ENCODE peak calls at places on chromosome 15, in nine cellular contexts. One of them, this sample, is unnamed.

GRCh38 chr15:83919319-83919830 is 265.5 kb downstream of the ADAMTSL3 start:
- DNase-seq in skeletal muscle cell: no peak
- DNase-seq in breast epithelium: no peak
- DNase-seq in Peyer's patch: no peak
- DNase-seq in T-helper 9 cell: no peak
- DNase-seq in RWPE1: no peak
- DNase-seq in activated CD8-positive, alpha-beta memory T cell treated with anti-CD3 and anti-CD28 coated beads for 48 hours: peak; percentile 12
- DNase-seq in DMS53: no peak
- DNase-seq in myocyte: no peak
- DNase-seq in this sample: no peak

GRCh38 chr15:74960286-74960685 is 3.7 kb upstream of the RPP25 start:
- DNase-seq in skeletal muscle cell: no peak
- DNase-seq in breast epithelium: no peak
- DNase-seq in Peyer's patch: no peak
- DNase-seq in T-helper 9 cell: no peak
- DNase-seq in RWPE1: no peak
- DNase-seq in activated CD8-positive, alpha-beta memory T cell treated with anti-CD3 and anti-CD28 coated beads for 48 hours: no peak
- DNase-seq in DMS53: peak; percentile 20
- DNase-seq in myocyte: no peak
- DNase-seq in this sample: no peak

GRCh38 chr15:81492303-81492702 is 118.3 kb upstream of the TMC3 start:
- DNase-seq in skeletal muscle cell: peak; percentile 74
- DNase-seq in breast epithelium: no peak
- DNase-seq in Peyer's patch: no peak
- DNase-seq in T-helper 9 cell: no peak
- DNase-seq in RWPE1: no peak
- DNase-seq in activated CD8-positive, alpha-beta memory T cell treated with anti-CD3 and anti-CD28 coated beads for 48 hours: no peak
- DNase-seq in DMS53: no peak
- DNase-seq in myocyte: peak; percentile 40
- DNase-seq in this sample: no peak

GRCh38 chr15:64651573-64652260 is 123.7 kb downstream of the RBPMS2 start:
- DNase-seq in skeletal muscle cell: no peak
- DNase-seq in breast epithelium: no peak
- DNase-seq in Peyer's patch: no peak
- DNase-seq in T-helper 9 cell: peak; percentile 13
- DNase-seq in RWPE1: no peak
- DNase-seq in activated CD8-positive, alpha-beta memory T cell treated with anti-CD3 and anti-CD28 coated beads for 48 hours: no peak
- DNase-seq in DMS53: peak; percentile 85
- DNase-seq in myocyte: no peak
- DNase-seq in this sample: no peak

GRCh38 chr15:82111918-82112317 is 66.1 kb upstream of the MEX3B start:
- DNase-seq in skeletal muscle cell: no peak
- DNase-seq in breast epithelium: no peak
- DNase-seq in Peyer's patch: no peak
- DNase-seq in T-helper 9 cell: no peak
- DNase-seq in RWPE1: no peak
- DNase-seq in activated CD8-positive, alpha-beta memory T cell treated with anti-CD3 and anti-CD28 coated beads for 48 hours: no peak
- DNase-seq in DMS53: no peak
- DNase-seq in myocyte: no peak
- DNase-seq in this sample: peak; percentile 44

GRCh38 chr15:92820233-92821021 is 79.7 kb upstream of the CHD2 start:
- DNase-seq in skeletal muscle cell: peak; percentile 59
- DNase-seq in breast epithelium: peak; percentile 95
- DNase-seq in Peyer's patch: peak; percentile 93
- DNase-seq in T-helper 9 cell: peak; percentile 80
- DNase-seq in RWPE1: peak; percentile 97
- DNase-seq in activated CD8-positive, alpha-beta memory T cell treated with anti-CD3 and anti-CD28 coated beads for 48 hours: peak; percentile 73
- DNase-seq in DMS53: peak; percentile 96
- DNase-seq in myocyte: peak; percentile 95
- DNase-seq in this sample: peak; percentile 92

GRCh38 chr15:40366204-40367037 is 8.4 kb downstream of the DISP2 start:
- DNase-seq in skeletal muscle cell: no peak
- DNase-seq in breast epithelium: no peak
- DNase-seq in Peyer's patch: no peak
- DNase-seq in T-helper 9 cell: no peak
- DNase-seq in RWPE1: no peak
- DNase-seq in activated CD8-positive, alpha-beta memory T cell treated with anti-CD3 and anti-CD28 coated beads for 48 hours: no peak
- DNase-seq in DMS53: no peak
- DNase-seq in myocyte: no peak
- DNase-seq in this sample: no peak

GRCh38 chr15:87599616-87600015 is 656.9 kb downstream of the NTRK3 start:
- DNase-seq in skeletal muscle cell: no peak
- DNase-seq in breast epithelium: no peak
- DNase-seq in Peyer's patch: no peak
- DNase-seq in T-helper 9 cell: no peak
- DNase-seq in RWPE1: no peak
- DNase-seq in activated CD8-positive, alpha-beta memory T cell treated with anti-CD3 and anti-CD28 coated beads for 48 hours: no peak
- DNase-seq in DMS53: no peak
- DNase-seq in myocyte: no peak
- DNase-seq in this sample: no peak

GRCh38 chr15:82810061-82810862 is 834 bp downstream of the WHAMM start:
- DNase-seq in skeletal muscle cell: no peak
- DNase-seq in breast epithelium: no peak
- DNase-seq in Peyer's patch: peak; percentile 72
- DNase-seq in T-helper 9 cell: peak; percentile 13
- DNase-seq in RWPE1: no peak
- DNase-seq in activated CD8-positive, alpha-beta memory T cell treated with anti-CD3 and anti-CD28 coated beads for 48 hours: peak; percentile 14
- DNase-seq in DMS53: peak; percentile 72
- DNase-seq in myocyte: no peak
- DNase-seq in this sample: peak; percentile 32

GRCh38 chr15:49692514-49693090 is 71.8 kb downstream of the DTWD1 start:
- DNase-seq in skeletal muscle cell: no peak
- DNase-seq in breast epithelium: no peak
- DNase-seq in Peyer's patch: no peak
- DNase-seq in T-helper 9 cell: no peak
- DNase-seq in RWPE1: no peak
- DNase-seq in activated CD8-positive, alpha-beta memory T cell treated with anti-CD3 and anti-CD28 coated beads for 48 hours: no peak
- DNase-seq in DMS53: no peak
- DNase-seq in myocyte: no peak
- DNase-seq in this sample: no peak

GRCh38 chr15:100048736-100049135 is 293.0 kb downstream of the ADAMTS17 start:
- DNase-seq in skeletal muscle cell: no peak
- DNase-seq in breast epithelium: no peak
- DNase-seq in Peyer's patch: no peak
- DNase-seq in T-helper 9 cell: no peak
- DNase-seq in RWPE1: no peak
- DNase-seq in activated CD8-positive, alpha-beta memory T cell treated with anti-CD3 and anti-CD28 coated beads for 48 hours: no peak
- DNase-seq in DMS53: no peak
- DNase-seq in myocyte: peak; percentile 17
- DNase-seq in this sample: no peak

GRCh38 chr15:49423906-49424520 is 971 bp downstream of the FGF7 start:
- DNase-seq in skeletal muscle cell: no peak
- DNase-seq in breast epithelium: no peak
- DNase-seq in Peyer's patch: no peak
- DNase-seq in T-helper 9 cell: no peak
- DNase-seq in RWPE1: no peak
- DNase-seq in activated CD8-positive, alpha-beta memory T cell treated with anti-CD3 and anti-CD28 coated beads for 48 hours: no peak
- DNase-seq in DMS53: no peak
- DNase-seq in myocyte: no peak
- DNase-seq in this sample: peak; percentile 7

GRCh38 chr15:89374116-89375004 is 39.7 kb upstream of the POLG start:
- DNase-seq in skeletal muscle cell: no peak
- DNase-seq in breast epithelium: no peak
- DNase-seq in Peyer's patch: no peak
- DNase-seq in T-helper 9 cell: no peak
- DNase-seq in RWPE1: no peak
- DNase-seq in activated CD8-positive, alpha-beta memory T cell treated with anti-CD3 and anti-CD28 coated beads for 48 hours: no peak
- DNase-seq in DMS53: no peak
- DNase-seq in myocyte: no peak
- DNase-seq in this sample: no peak

This sample was measured in SK-N-DZ.